ENCODE peak calls at places on chromosomes 7 and 10, in ten cellular contexts. G is uterus, C is PC-3, I is prostate gland, Q is hepatocyte, R is pancreas, V is ovary, H is fibroblast of lung, J is sigmoid colon, F is colonic mucosa. P is an unnamed sample. For H3K4me1, the result is how much of the 10 kb centered on the place peaks cover.

GRCh38 chr7:26329520-26330269 is 38.0 kb downstream of the SNX10 start:
- DNase-seq in G (no peak), C (no peak), I (no peak), Q (no peak), R (no peak), V (no peak), H (no peak), J (peak), F (no peak), P (no peak)

GRCh38 chr10:89216056-89216455 is 8.9 kb upstream of the CH25H start:
- DNase-seq in G (no peak), C (no peak), I (no peak), Q (no peak), R (no peak), V (no peak), H (no peak), J (no peak), F (no peak), P (no peak)

GRCh38 chr7:131189488-131189887 is 138.2 kb upstream of the MKLN1 start:
- DNase-seq in G (no peak), C (no peak), I (no peak), Q (no peak), R (no peak), V (no peak), H (no peak), J (no peak), F (no peak), P (no peak)

GRCh38 chr7:42831051-42831952 is 80.6 kb downstream of the C7orf25 start:
- DNase-seq in G (peak), C (peak), I (peak), Q (peak), R (no peak), V (peak), H (peak), J (peak), F (peak), P (no peak)

GRCh38 chr7:66522518-66522917 is 106.2 kb upstream of the KCTD7 start:
- DNase-seq in G (no peak), C (peak), I (no peak), Q (no peak), R (no peak), V (no peak), H (no peak), J (no peak), F (no peak), P (no peak)

GRCh38 chr7:36775061-36775631 is 50.9 kb upstream of the AOAH start:
- DNase-seq in G (no peak), C (no peak), I (no peak), Q (no peak), R (no peak), V (no peak), H (no peak), J (no peak), F (no peak), P (no peak)

GRCh38 chr10:93067443-93068365 is 6.0 kb upstream of the CYP26A1 start:
- DNase-seq in G (no peak), C (no peak), I (no peak), Q (no peak), R (no peak), V (no peak), H (no peak), J (no peak), F (no peak), P (no peak)

GRCh38 chr7:155188821-155189599 is 108.7 kb upstream of the INSIG1 start:
- DNase-seq in G (no peak), C (no peak), I (no peak), Q (no peak), R (no peak), V (no peak), H (peak), J (peak), F (no peak), P (no peak)

GRCh38 chr10:88243202-88243744 is 339.8 kb downstream of the RNLS start:
- DNase-seq in G (no peak), C (no peak), I (no peak), Q (no peak), R (no peak), V (no peak), H (no peak), J (no peak), F (no peak), P (no peak)

GRCh38 chr7:49660976-49661375 is 112.5 kb upstream of the VWC2 start:
- DNase-seq in G (no peak), C (no peak), I (no peak), Q (no peak), R (no peak), V (no peak), H (no peak), J (no peak), F (peak), P (no peak)

GRCh38 chr10:1732501-1733123 is 4.7 kb downstream of the ADARB2 start:
- DNase-seq in G (no peak), C (peak), I (peak), Q (no peak), R (no peak), V (no peak), H (no peak), J (no peak), F (no peak), P (no peak)

GRCh38 chr7:7183833-7184463 is 1.6 kb downstream of the C1GALT1 start:
- DNase-seq in G (no peak), C (peak), I (no peak), Q (no peak), R (no peak), V (no peak), H (peak), J (no peak), F (no peak), P (no peak)

GRCh38 chr7:7180725-7181428 is 1.5 kb upstream of the C1GALT1 start:
- DNase-seq in G (no peak), C (no peak), I (no peak), Q (no peak), R (no peak), V (no peak), H (no peak), J (no peak), F (no peak), P (no peak)

GRCh38 chr7:7182156-7183060 is at the start of gene C1GALT1:
- DNase-seq in G (peak), C (peak), I (peak), Q (peak), R (peak), V (peak), H (peak), J (peak), F (peak), P (peak)

GRCh38 chr7:7183061-7183832 is 903 bp downstream of the C1GALT1 start:
- DNase-seq in G (peak), C (peak), I (peak), Q (peak), R (peak), V (peak), H (peak), J (peak), F (peak), P (no peak)

DNA sequence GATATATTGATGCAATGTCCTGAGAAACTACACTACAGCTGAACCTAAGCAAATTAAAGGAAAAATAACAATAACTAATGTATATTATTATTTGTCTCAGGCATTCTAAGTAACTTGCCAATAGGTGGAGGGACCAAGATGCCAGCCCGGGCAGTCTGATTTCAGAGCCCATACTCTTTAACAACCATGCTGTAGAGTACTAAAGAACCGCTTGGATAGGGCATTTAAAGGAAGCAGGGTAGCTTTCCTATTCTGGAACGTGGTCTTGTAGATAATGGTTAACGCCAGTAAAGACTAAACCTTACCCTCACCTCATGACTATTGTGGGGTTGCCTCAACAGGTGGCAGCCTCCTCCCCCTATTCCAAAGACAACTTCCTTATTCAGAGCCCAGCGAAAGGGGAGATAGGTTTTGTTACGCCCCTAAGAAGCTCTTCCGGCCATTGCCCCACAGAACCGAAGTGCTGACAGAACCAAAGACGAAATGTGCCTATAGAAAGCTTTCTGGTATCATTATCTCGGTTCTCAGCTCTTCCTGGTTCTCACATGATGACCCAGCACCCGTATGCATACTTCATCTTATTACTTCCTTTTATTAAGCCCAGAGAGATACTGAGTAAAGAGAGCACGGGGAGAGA is 707 bp upstream of the C1GALT1 start:
- DNase-seq in G (peak), C (peak), I (peak), Q (peak), R (no peak), V (peak), H (peak), J (peak), F (peak), P (no peak)
- TF ChIP-seq CTCF in G (no peak), C (no peak), I (peak), Q (no peak), R (no peak), V (no peak), H (no peak), J (no peak), F (no peak), P (no peak)

DNA sequence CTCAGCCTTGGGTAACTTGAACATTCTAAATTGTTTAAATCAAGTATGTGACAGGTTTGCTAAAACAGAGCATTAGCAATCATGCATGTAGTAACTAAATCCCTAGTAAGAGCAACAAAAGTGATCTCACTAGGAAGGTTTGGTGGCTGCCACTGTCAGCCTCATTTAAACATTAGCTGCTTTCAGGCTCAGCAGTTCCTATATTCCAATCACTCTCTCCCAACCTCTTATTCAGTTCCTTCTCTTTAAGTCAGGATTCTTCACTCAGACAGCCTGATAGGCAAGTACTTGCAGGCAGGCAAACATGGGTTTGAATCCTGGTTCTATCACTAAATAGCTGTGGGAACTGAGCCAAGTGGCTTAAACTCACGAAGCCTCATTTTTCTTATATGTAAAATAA is 3.6 kb downstream of the CREB3L2 start:
- DNase-seq in G (no peak), C (no peak), I (no peak), Q (no peak), R (no peak), V (no peak), H (no peak), J (no peak), F (no peak), P (no peak)
- H3K4me3 ChIP-seq in G (no peak), C (no peak), I (no peak), Q (no peak), R (no peak), V (no peak), H (peak), J (peak), F (no peak), P (no peak)

GRCh38 chr7:108572487-108572886 is 2.8 kb downstream of the DNAJB9 start:
- DNase-seq in G (no peak), C (no peak), I (no peak), Q (no peak), R (no peak), V (no peak), H (no peak), J (no peak), F (no peak), P (no peak)

GRCh38 chr7:108565987-108566386 is 3.5 kb downstream of the THAP5 start:
- DNase-seq in G (no peak), C (no peak), I (no peak), Q (no peak), R (no peak), V (no peak), H (no peak), J (no peak), F (no peak), P (no peak)

GRCh38 chr7:108569381-108570145 is at the start of the genes DNAJB9 and THAP5:
- DNase-seq in G (peak), C (peak), I (peak), Q (peak), R (peak), V (peak), H (peak), J (peak), F (peak), P (peak)

GRCh38 chr7:108568801-108569380 is 615 bp downstream of the THAP5 start:
- DNase-seq in G (no peak), C (no peak), I (no peak), Q (no peak), R (no peak), V (no peak), H (no peak), J (no peak), F (no peak), P (no peak)

DNA sequence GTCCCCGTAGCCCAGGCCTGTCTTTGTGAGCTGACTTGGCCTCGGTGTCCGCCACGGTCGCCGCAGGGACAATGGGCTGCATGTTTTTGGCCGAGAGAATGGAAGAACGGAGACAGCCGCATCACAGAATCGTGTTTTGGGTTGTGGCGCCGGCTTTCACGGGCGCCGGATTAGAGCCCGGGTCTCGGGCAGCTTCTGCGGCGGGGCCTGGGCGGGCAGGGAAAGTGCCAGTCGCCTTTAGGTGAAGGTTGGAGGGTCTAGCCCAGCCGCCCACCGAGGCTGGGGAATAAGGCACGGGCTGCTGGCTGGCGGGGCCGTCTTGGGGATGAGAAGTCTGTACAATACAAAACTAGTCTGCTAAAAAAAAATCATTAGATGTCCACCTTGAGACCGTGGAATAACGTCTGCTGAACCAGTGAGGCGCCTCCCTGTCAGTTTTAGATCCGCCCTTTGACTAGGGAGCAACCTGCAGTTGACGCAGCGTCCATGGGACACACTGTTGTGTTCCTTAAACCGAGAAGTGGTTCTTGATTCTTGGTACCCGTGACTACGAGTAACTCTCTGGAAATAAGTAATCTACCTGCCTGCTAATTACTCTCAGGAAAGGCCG is 577 bp downstream of the DNAJB9 start:
- DNase-seq in G (no peak), C (peak), I (peak), Q (peak), R (peak), V (no peak), H (peak), J (peak), F (peak), P (no peak)
- H3K4me1 ChIP-seq in G (under half), C (under half), I (under half), Q (under half), R (under half), V (under half), H (under half), J (under half), F (under half), P (under half)

GRCh38 chr7:104341545-104341944 is 13.1 kb downstream of the LHFPL3 start:
- DNase-seq in G (no peak), C (peak), I (no peak), Q (peak), R (no peak), V (no peak), H (no peak), J (no peak), F (no peak), P (no peak)
- TF ChIP-seq CTCF in G (no peak), C (peak), I (no peak), Q (peak), R (no peak), V (no peak), H (no peak), J (no peak), F (no peak), P (no peak)

GRCh38 chr10:113038985-113039384 is 88.9 kb downstream of the TCF7L2 start:
- DNase-seq in G (no peak), C (no peak), I (no peak), Q (no peak), R (no peak), V (no peak), H (no peak), J (no peak), F (no peak), P (no peak)
- H3K4me3 ChIP-seq in G (no peak), C (no peak), I (no peak), Q (no peak), R (no peak), V (no peak), H (no peak), J (no peak), F (no peak), P (no peak)

GRCh38 chr7:28480595-28480994 is 68.3 kb downstream of the CREB5 start:
- DNase-seq in G (no peak), C (no peak), I (no peak), Q (no peak), R (no peak), V (no peak), H (peak), J (no peak), F (no peak), P (no peak)
- H3K4me1 ChIP-seq in G (under half), C (under half), I (under half), Q (under half), R (under half), V (under half), H (under half), J (under half), F (under half), P (under half)

GRCh38 chr10:114388275-114388674 is 16.0 kb downstream of the AFAP1L2 start:
- DNase-seq in G (no peak), C (peak), I (no peak), Q (no peak), R (no peak), V (no peak), H (peak), J (no peak), F (no peak), P (no peak)

GRCh38 chr10:114384181-114384580 is 20.1 kb downstream of the AFAP1L2 start:
- DNase-seq in G (no peak), C (no peak), I (no peak), Q (no peak), R (no peak), V (no peak), H (no peak), J (peak), F (no peak), P (no peak)

GRCh38 chr10:114387784-114388183 is 16.5 kb downstream of the AFAP1L2 start:
- DNase-seq in G (no peak), C (no peak), I (no peak), Q (no peak), R (no peak), V (no peak), H (no peak), J (peak), F (no peak), P (no peak)

GRCh38 chr10:114384601-114385000 is 19.7 kb downstream of the AFAP1L2 start:
- DNase-seq in G (no peak), C (no peak), I (no peak), Q (no peak), R (no peak), V (no peak), H (no peak), J (peak), F (no peak), P (no peak)

GRCh38 chr10:114386446-114386845 is 17.9 kb downstream of the AFAP1L2 start:
- DNase-seq in G (no peak), C (no peak), I (no peak), Q (no peak), R (no peak), V (no peak), H (no peak), J (peak), F (no peak), P (no peak)
- TF ChIP-seq CTCF in G (no peak), C (no peak), I (no peak), Q (no peak), R (no peak), V (no peak), H (no peak), J (no peak), F (no peak), P (no peak)

GRCh38 chr10:80144302-80145131 is 12.0 kb downstream of the PLAC9 start:
- DNase-seq in G (peak), C (peak), I (peak), Q (no peak), R (peak), V (no peak), H (no peak), J (no peak), F (peak), P (no peak)
- H3K4me3 ChIP-seq in G (no peak), C (peak), I (no peak), Q (no peak), R (no peak), V (no peak), H (no peak), J (peak), F (no peak), P (peak)

GRCh38 chr10:71423268-71423667 is 26.5 kb downstream of the CDH23 start:
- DNase-seq in G (no peak), C (no peak), I (no peak), Q (no peak), R (no peak), V (no peak), H (no peak), J (no peak), F (no peak), P (no peak)

GRCh38 chr10:71421075-71421434 is 24.3 kb downstream of the CDH23 start:
- DNase-seq in G (no peak), C (no peak), I (no peak), Q (no peak), R (no peak), V (no peak), H (no peak), J (no peak), F (no peak), P (no peak)

GRCh38 chr10:71426058-71426605 is 29.4 kb downstream of the CDH23 start:
- DNase-seq in G (no peak), C (no peak), I (no peak), Q (no peak), R (no peak), V (no peak), H (no peak), J (no peak), F (no peak), P (no peak)

GRCh38 chr10:71424496-71425194 is 27.9 kb downstream of the CDH23 start:
- DNase-seq in G (no peak), C (no peak), I (no peak), Q (no peak), R (no peak), V (no peak), H (no peak), J (no peak), F (no peak), P (no peak)

DNA sequence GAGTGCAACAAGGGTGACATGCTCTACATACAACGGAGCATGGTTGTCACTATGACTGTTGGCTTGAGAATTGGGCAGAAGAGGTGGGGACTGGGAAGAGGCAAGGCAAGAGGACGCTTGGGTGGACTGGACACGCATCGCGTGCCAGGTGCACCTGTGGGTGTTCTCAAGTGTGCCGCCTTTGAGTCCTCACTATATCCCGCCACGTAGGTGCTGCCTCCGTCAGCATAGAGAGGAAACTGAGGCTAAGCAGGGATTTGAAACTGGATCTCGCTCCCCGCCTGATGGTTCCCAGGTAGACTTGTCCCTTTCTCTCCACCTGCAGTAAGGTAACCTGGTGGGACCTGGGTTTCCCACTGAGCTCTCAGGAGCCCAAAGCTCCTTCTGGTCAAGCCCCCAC is 27.2 kb downstream of the CDH23 start:
- DNase-seq in G (no peak), C (no peak), I (no peak), Q (no peak), R (no peak), V (no peak), H (no peak), J (no peak), F (no peak), P (no peak)
- H3K4me1 ChIP-seq in G (under half), C (under half), I (under half), Q (under half), R (under half), V (under half), H (under half), J (under half), F (under half), P (under half)

GRCh38 chr10:101130141-101130540 is 959 bp upstream of the TLX1 start:
- DNase-seq in G (no peak), C (no peak), I (no peak), Q (no peak), R (no peak), V (no peak), H (no peak), J (no peak), F (no peak), P (no peak)

GRCh38 chr10:101133489-101134298 is 2.6 kb downstream of the TLX1 start:
- DNase-seq in G (no peak), C (no peak), I (no peak), Q (no peak), R (no peak), V (no peak), H (no peak), J (no peak), F (no peak), P (no peak)

GRCh38 chr10:101131962-101132635 is 999 bp downstream of the TLX1 start:
- DNase-seq in G (no peak), C (no peak), I (no peak), Q (no peak), R (no peak), V (no peak), H (no peak), J (no peak), F (no peak), P (no peak)

GRCh38 chr10:101132636-101133473 is 1.8 kb downstream of the TLX1 start:
- DNase-seq in G (no peak), C (no peak), I (no peak), Q (no peak), R (no peak), V (no peak), H (no peak), J (peak), F (no peak), P (no peak)

GRCh38 chr10:101130984-101131961 is at the start of gene TLX1:
- DNase-seq in G (no peak), C (no peak), I (no peak), Q (no peak), R (peak), V (no peak), H (no peak), J (peak), F (no peak), P (no peak)
- TF ChIP-seq CTCF in G (no peak), C (no peak), I (no peak), Q (no peak), R (no peak), V (no peak), H (no peak), J (no peak), F (no peak), P (no peak)